ENCODE peak calls at places on chromosome 2, in four cellular contexts. Y, W, K and T are unnamed samples.

GRCh38 chr2:119823734-119824334 is 64.1 kb downstream of the PTPN4 start:
- DNase-seq in Y (no peak), W (peak; percentile 59), K (no peak), T (peak; percentile 37)

GRCh38 chr2:128984855-128985254 is 666.2 kb upstream of the HS6ST1 start:
- DNase-seq in Y (no peak), W (no peak), K (no peak), T (no peak)

GRCh38 chr2:86671304-86671981 is 47.8 kb upstream of the RNF103 start:
- DNase-seq in Y (peak; percentile 46), W (peak; percentile 16), K (no peak), T (peak; percentile 51)

GRCh38 chr2:207161247-207161646 is 4.5 kb downstream of the KLF7 start:
- DNase-seq in Y (no peak), W (no peak), K (no peak), T (no peak)

GRCh38 chr2:99635710-99636431 is 146.1 kb upstream of the REV1 start:
- DNase-seq in Y (no peak), W (no peak), K (no peak), T (no peak)

GRCh38 chr2:111226797-111227700 is 106.3 kb downstream of the BCL2L11 start:
- DNase-seq in Y (no peak), W (peak; percentile 37), K (no peak), T (peak; percentile 47)

GRCh38 chr2:218708086-218708485 is 2.5 kb upstream of the TTLL4 start:
- DNase-seq in Y (no peak), W (no peak), K (no peak), T (no peak)

GRCh38 chr2:158184556-158185343 is 83.1 kb downstream of the UPP2 start:
- DNase-seq in Y (no peak), W (no peak), K (no peak), T (no peak)

GRCh38 chr2:227513113-227513512 is 41.2 kb downstream of the AGFG1 start:
- DNase-seq in Y (no peak), W (peak; percentile 39), K (no peak), T (peak; percentile 68)

GRCh38 chr2:61005736-61006135 is 11.8 kb upstream of the PEX13 start:
- DNase-seq in Y (no peak), W (no peak), K (no peak), T (no peak)

GRCh38 chr2:230221533-230221932 is 1.7 kb upstream of the SP110 start:
- DNase-seq in Y (no peak), W (no peak), K (no peak), T (no peak)

DNA sequence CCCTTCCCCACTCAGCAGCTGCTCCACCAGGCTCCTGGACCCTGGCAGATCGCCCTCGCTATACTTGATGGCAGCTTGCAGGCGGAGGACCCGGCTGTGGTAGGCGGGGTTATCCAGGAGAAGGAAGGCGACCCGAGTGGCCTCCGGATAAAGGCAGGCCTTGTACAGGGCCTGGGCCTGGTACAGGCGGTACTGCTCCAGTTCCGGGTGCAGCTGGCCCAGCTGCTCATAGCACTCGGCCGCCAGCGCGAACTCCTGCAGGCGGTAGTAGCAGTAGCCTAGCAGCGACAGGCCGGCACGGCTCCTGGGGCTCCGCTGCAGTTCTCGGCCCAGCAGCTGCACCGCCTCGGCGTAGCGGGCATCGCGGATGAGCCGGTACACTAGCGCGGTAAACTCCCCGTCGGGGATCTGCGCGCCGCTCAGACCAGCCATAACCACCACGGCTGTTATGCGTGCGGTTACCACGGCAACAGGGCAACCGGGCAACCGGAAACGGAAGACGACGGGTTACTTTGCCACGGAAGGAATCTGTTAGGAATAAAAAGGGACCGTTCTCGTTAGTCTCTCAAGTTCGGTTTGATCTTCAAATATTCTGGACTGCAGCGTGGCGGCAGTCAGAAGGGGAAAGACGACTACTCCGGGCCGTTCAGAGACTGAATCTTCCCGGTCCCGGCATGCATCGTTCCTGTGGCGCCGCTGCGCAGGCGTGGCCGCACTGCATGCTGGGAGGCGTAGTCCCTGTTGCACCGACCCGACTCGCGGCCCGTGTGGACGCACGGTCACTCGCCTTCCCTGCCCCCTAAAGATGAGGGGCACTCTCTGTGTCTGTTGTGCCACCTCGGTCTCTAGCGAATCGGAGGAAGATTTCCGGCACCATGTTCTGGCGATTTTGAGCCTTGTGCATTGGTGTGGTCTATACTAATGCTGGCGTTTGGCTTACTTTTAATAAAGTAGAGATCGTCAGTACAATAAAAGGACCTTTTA is 226.0 kb downstream of the AGPS start:
- DNase-seq in Y (peak; percentile 94), W (peak; percentile 80), K (peak; percentile 53), T (peak; percentile 95)
- TF ChIP-seq POLR2A in Y (no peak), W (peak; percentile 32), K (peak; percentile 48), T (peak; percentile 50)

GRCh38 chr2:171013851-171014250 is 84.8 kb downstream of the GORASP2 start:
- DNase-seq in Y (no peak), W (no peak), K (no peak), T (no peak)
- TF ChIP-seq POLR2A in Y (no peak), W (no peak), K (no peak), T (no peak)

DNA sequence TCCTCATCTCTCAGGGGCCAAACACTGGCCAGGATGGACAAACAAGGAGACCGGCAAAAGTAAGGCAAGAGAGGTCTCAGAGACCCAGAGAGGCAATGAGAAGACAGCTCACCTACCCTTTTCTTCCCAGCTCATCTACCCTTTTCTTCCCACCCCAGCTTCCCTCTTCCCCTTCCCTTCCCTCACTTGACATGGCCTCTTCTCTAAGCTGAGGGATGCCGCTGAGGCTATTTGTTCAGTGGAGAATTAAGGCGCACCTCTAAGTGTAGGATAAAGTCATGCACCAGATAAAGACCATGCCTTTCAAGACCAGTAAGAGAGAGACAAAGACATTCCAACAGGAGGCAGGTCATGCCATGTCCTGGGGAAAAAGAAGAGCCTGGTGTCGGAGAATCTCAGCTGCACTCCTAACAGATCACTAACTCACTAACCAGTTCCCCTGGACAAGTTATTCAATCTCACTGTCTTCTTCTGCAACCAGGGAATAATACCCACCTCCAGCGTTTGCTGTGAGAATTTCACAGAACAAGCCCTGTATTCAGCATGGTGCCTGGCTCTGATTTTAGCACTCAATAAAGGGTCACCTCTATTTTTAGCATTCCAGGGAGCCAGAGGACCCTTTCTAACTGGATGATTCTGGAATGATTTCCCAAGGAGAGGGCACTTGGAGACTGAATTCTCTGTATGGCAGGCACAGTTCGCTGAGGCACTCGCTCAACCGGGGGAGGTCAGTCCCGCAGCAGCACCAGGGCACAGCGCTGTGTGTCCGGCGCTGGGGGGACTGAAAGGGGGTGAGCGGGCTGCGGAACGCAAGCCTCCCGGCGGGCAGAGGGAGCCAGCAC is 3.0 kb upstream of the FOSL2 start:
- DNase-seq in Y (peak; percentile 41), W (no peak), K (no peak), T (no peak)
- TF ChIP-seq POLR2A in Y (no peak), W (no peak), K (no peak), T (no peak)

GRCh38 chr2:84939426-84940087 is 31.4 kb upstream of the KCMF1 start:
- DNase-seq in Y (peak; percentile 53), W (no peak), K (no peak), T (no peak)
- TF ChIP-seq POLR2A in Y (no peak), W (no peak), K (no peak), T (no peak)